ENCODE peak calls at places on chromosomes 16 and 17, in four cellular contexts. One of them, this sample, is unnamed.

GRCh38 chr16:13573903-13574302 is 346.1 kb upstream of the ERCC4 start:
- DNase-seq in activated naive CD8-positive, alpha-beta T cell treated with anti-CD3 and anti-CD28 coated beads, Interleukin-2, amount 50 U/mL, for 16 hours: no peak
- DNase-seq in mammary epithelial cell: no peak
- DNase-seq in CD4-positive, alpha-beta T cell: no peak
- DNase-seq in this sample: no peak

GRCh38 chr16:81693467-81694303 is 85.4 kb upstream of the PLCG2 start:
- DNase-seq in activated naive CD8-positive, alpha-beta T cell treated with anti-CD3 and anti-CD28 coated beads, Interleukin-2, amount 50 U/mL, for 16 hours: no peak
- DNase-seq in mammary epithelial cell: no peak
- DNase-seq in CD4-positive, alpha-beta T cell: no peak
- DNase-seq in this sample: peak; percentile 93

GRCh38 chr17:79045830-79046500 is 22.0 kb downstream of the C1QTNF1 start:
- DNase-seq in activated naive CD8-positive, alpha-beta T cell treated with anti-CD3 and anti-CD28 coated beads, Interleukin-2, amount 50 U/mL, for 16 hours: peak; percentile 23
- DNase-seq in mammary epithelial cell: peak; percentile 48
- DNase-seq in CD4-positive, alpha-beta T cell: peak; percentile 51
- DNase-seq in this sample: peak; percentile 90

GRCh38 chr16:28925386-28926228 is 569 bp upstream of the RABEP2 start:
- DNase-seq in activated naive CD8-positive, alpha-beta T cell treated with anti-CD3 and anti-CD28 coated beads, Interleukin-2, amount 50 U/mL, for 16 hours: peak; percentile 63
- DNase-seq in mammary epithelial cell: peak; percentile 80
- DNase-seq in CD4-positive, alpha-beta T cell: peak; percentile 72
- DNase-seq in this sample: peak; percentile 87

GRCh38 chr17:66791337-66791736 is 43.6 kb upstream of the CACNG5 start:
- DNase-seq in activated naive CD8-positive, alpha-beta T cell treated with anti-CD3 and anti-CD28 coated beads, Interleukin-2, amount 50 U/mL, for 16 hours: no peak
- DNase-seq in mammary epithelial cell: no peak
- DNase-seq in CD4-positive, alpha-beta T cell: no peak
- DNase-seq in this sample: no peak

GRCh38 chr16:21302898-21303528 is 24.9 kb upstream of the CRYM start:
- DNase-seq in activated naive CD8-positive, alpha-beta T cell treated with anti-CD3 and anti-CD28 coated beads, Interleukin-2, amount 50 U/mL, for 16 hours: no peak
- DNase-seq in mammary epithelial cell: peak; percentile 99
- DNase-seq in CD4-positive, alpha-beta T cell: no peak
- DNase-seq in this sample: no peak

GRCh38 chr17:32878211-32878610 is 1.3 kb upstream of the MYO1D start:
- DNase-seq in activated naive CD8-positive, alpha-beta T cell treated with anti-CD3 and anti-CD28 coated beads, Interleukin-2, amount 50 U/mL, for 16 hours: no peak
- DNase-seq in mammary epithelial cell: peak; percentile 37
- DNase-seq in CD4-positive, alpha-beta T cell: no peak
- DNase-seq in this sample: peak; percentile 72

GRCh38 chr16:67246081-67246944 is 968 bp downstream of the FHOD1 start:
- DNase-seq in activated naive CD8-positive, alpha-beta T cell treated with anti-CD3 and anti-CD28 coated beads, Interleukin-2, amount 50 U/mL, for 16 hours: no peak
- DNase-seq in mammary epithelial cell: peak; percentile 88
- DNase-seq in CD4-positive, alpha-beta T cell: peak; percentile 42
- DNase-seq in this sample: peak; percentile 89

GRCh38 chr16:88713568-88714419 is 7.5 kb downstream of the CTU2 start:
- DNase-seq in activated naive CD8-positive, alpha-beta T cell treated with anti-CD3 and anti-CD28 coated beads, Interleukin-2, amount 50 U/mL, for 16 hours: no peak
- DNase-seq in mammary epithelial cell: peak; percentile 27
- DNase-seq in CD4-positive, alpha-beta T cell: no peak
- DNase-seq in this sample: no peak

GRCh38 chr17:61997649-61998048 is 67.4 kb downstream of the MED13 start:
- DNase-seq in activated naive CD8-positive, alpha-beta T cell treated with anti-CD3 and anti-CD28 coated beads, Interleukin-2, amount 50 U/mL, for 16 hours: no peak
- DNase-seq in mammary epithelial cell: peak; percentile 55
- DNase-seq in CD4-positive, alpha-beta T cell: no peak
- DNase-seq in this sample: no peak

GRCh38 chr17:39174907-39175694 is 9.1 kb upstream of the ARL5C start:
- DNase-seq in activated naive CD8-positive, alpha-beta T cell treated with anti-CD3 and anti-CD28 coated beads, Interleukin-2, amount 50 U/mL, for 16 hours: peak; percentile 56
- DNase-seq in mammary epithelial cell: no peak
- DNase-seq in CD4-positive, alpha-beta T cell: peak; percentile 75
- DNase-seq in this sample: peak; percentile 90

GRCh38 chr16:70594569-70594968 is 51.8 kb upstream of the IL34 start:
- DNase-seq in activated naive CD8-positive, alpha-beta T cell treated with anti-CD3 and anti-CD28 coated beads, Interleukin-2, amount 50 U/mL, for 16 hours: no peak
- DNase-seq in mammary epithelial cell: peak; percentile 65
- DNase-seq in CD4-positive, alpha-beta T cell: no peak
- DNase-seq in this sample: no peak

GRCh38 chr17:77045441-77046041 is 95.2 kb upstream of the SEC14L1 start:
- DNase-seq in activated naive CD8-positive, alpha-beta T cell treated with anti-CD3 and anti-CD28 coated beads, Interleukin-2, amount 50 U/mL, for 16 hours: no peak
- DNase-seq in mammary epithelial cell: peak; percentile 96
- DNase-seq in CD4-positive, alpha-beta T cell: no peak
- DNase-seq in this sample: no peak

GRCh38 chr17:75875182-75875939 is 3.0 kb downstream of the TRIM47 start:
- DNase-seq in activated naive CD8-positive, alpha-beta T cell treated with anti-CD3 and anti-CD28 coated beads, Interleukin-2, amount 50 U/mL, for 16 hours: no peak
- DNase-seq in mammary epithelial cell: no peak
- DNase-seq in CD4-positive, alpha-beta T cell: no peak
- DNase-seq in this sample: peak; percentile 88

GRCh38 chr16:842061-842476 is 41.5 kb upstream of the GNG13 start:
- DNase-seq in activated naive CD8-positive, alpha-beta T cell treated with anti-CD3 and anti-CD28 coated beads, Interleukin-2, amount 50 U/mL, for 16 hours: no peak
- DNase-seq in mammary epithelial cell: no peak
- DNase-seq in CD4-positive, alpha-beta T cell: no peak
- DNase-seq in this sample: no peak

GRCh38 chr17:17111401-17112393 is 69.4 kb downstream of the MPRIP start:
- DNase-seq in activated naive CD8-positive, alpha-beta T cell treated with anti-CD3 and anti-CD28 coated beads, Interleukin-2, amount 50 U/mL, for 16 hours: no peak
- DNase-seq in mammary epithelial cell: no peak
- DNase-seq in CD4-positive, alpha-beta T cell: no peak
- DNase-seq in this sample: no peak

GRCh38 chr17:65154770-65155589 is 17.8 kb downstream of the RGS9 start:
- DNase-seq in activated naive CD8-positive, alpha-beta T cell treated with anti-CD3 and anti-CD28 coated beads, Interleukin-2, amount 50 U/mL, for 16 hours: no peak
- DNase-seq in mammary epithelial cell: peak; percentile 71
- DNase-seq in CD4-positive, alpha-beta T cell: no peak
- DNase-seq in this sample: no peak

GRCh38 chr17:17757391-17757791 is 76.1 kb downstream of the RAI1 start:
- DNase-seq in activated naive CD8-positive, alpha-beta T cell treated with anti-CD3 and anti-CD28 coated beads, Interleukin-2, amount 50 U/mL, for 16 hours: no peak
- DNase-seq in mammary epithelial cell: no peak
- DNase-seq in CD4-positive, alpha-beta T cell: peak; percentile 19
- DNase-seq in this sample: no peak

GRCh38 chr16:77289331-77289809 is 90.2 kb downstream of the SYCE1L start:
- DNase-seq in activated naive CD8-positive, alpha-beta T cell treated with anti-CD3 and anti-CD28 coated beads, Interleukin-2, amount 50 U/mL, for 16 hours: no peak
- DNase-seq in mammary epithelial cell: peak; percentile 47
- DNase-seq in CD4-positive, alpha-beta T cell: no peak
- DNase-seq in this sample: no peak

GRCh38 chr17:15262291-15263205 is 2.6 kb downstream of the PMP22 start:
- DNase-seq in activated naive CD8-positive, alpha-beta T cell treated with anti-CD3 and anti-CD28 coated beads, Interleukin-2, amount 50 U/mL, for 16 hours: no peak
- DNase-seq in mammary epithelial cell: peak; percentile 72
- DNase-seq in CD4-positive, alpha-beta T cell: no peak
- DNase-seq in this sample: peak; percentile 98

GRCh38 chr16:81310045-81310644 is 4.6 kb upstream of the GAN start:
- DNase-seq in activated naive CD8-positive, alpha-beta T cell treated with anti-CD3 and anti-CD28 coated beads, Interleukin-2, amount 50 U/mL, for 16 hours: no peak
- DNase-seq in mammary epithelial cell: no peak
- DNase-seq in CD4-positive, alpha-beta T cell: no peak
- DNase-seq in this sample: no peak

GRCh38 chr17:19409509-19409908 is 1.5 kb upstream of the RNF112 start:
- DNase-seq in activated naive CD8-positive, alpha-beta T cell treated with anti-CD3 and anti-CD28 coated beads, Interleukin-2, amount 50 U/mL, for 16 hours: no peak
- DNase-seq in mammary epithelial cell: peak; percentile 93
- DNase-seq in CD4-positive, alpha-beta T cell: no peak
- DNase-seq in this sample: no peak

GRCh38 chr17:28472871-28473497 is 460 bp upstream of the SLC13A2 start:
- DNase-seq in activated naive CD8-positive, alpha-beta T cell treated with anti-CD3 and anti-CD28 coated beads, Interleukin-2, amount 50 U/mL, for 16 hours: no peak
- DNase-seq in mammary epithelial cell: no peak
- DNase-seq in CD4-positive, alpha-beta T cell: no peak
- DNase-seq in this sample: peak; percentile 45

GRCh38 chr17:41464682-41465081 is 2.5 kb downstream of the KRT32 start:
- DNase-seq in activated naive CD8-positive, alpha-beta T cell treated with anti-CD3 and anti-CD28 coated beads, Interleukin-2, amount 50 U/mL, for 16 hours: no peak
- DNase-seq in mammary epithelial cell: peak; percentile 96
- DNase-seq in CD4-positive, alpha-beta T cell: no peak
- DNase-seq in this sample: no peak

GRCh38 chr17:45149037-45149668 is 878 bp downstream of the HEXIM1 start:
- DNase-seq in activated naive CD8-positive, alpha-beta T cell treated with anti-CD3 and anti-CD28 coated beads, Interleukin-2, amount 50 U/mL, for 16 hours: peak; percentile 47
- DNase-seq in mammary epithelial cell: peak; percentile 73
- DNase-seq in CD4-positive, alpha-beta T cell: peak; percentile 66
- DNase-seq in this sample: peak; percentile 95

GRCh38 chr16:72872966-72873365 is 175.0 kb downstream of the ZFHX3 start:
- DNase-seq in activated naive CD8-positive, alpha-beta T cell treated with anti-CD3 and anti-CD28 coated beads, Interleukin-2, amount 50 U/mL, for 16 hours: no peak
- DNase-seq in mammary epithelial cell: no peak
- DNase-seq in CD4-positive, alpha-beta T cell: no peak
- DNase-seq in this sample: no peak

GRCh38 chr16:67177743-67178699 is 5.7 kb downstream of the MATCAP1 start:
- DNase-seq in activated naive CD8-positive, alpha-beta T cell treated with anti-CD3 and anti-CD28 coated beads, Interleukin-2, amount 50 U/mL, for 16 hours: no peak
- DNase-seq in mammary epithelial cell: peak; percentile 94
- DNase-seq in CD4-positive, alpha-beta T cell: peak; percentile 57
- DNase-seq in this sample: peak; percentile 83

GRCh38 chr17:21573961-21574610 is 118.2 kb upstream of the KCNJ18 start:
- DNase-seq in activated naive CD8-positive, alpha-beta T cell treated with anti-CD3 and anti-CD28 coated beads, Interleukin-2, amount 50 U/mL, for 16 hours: no peak
- DNase-seq in mammary epithelial cell: peak; percentile 27
- DNase-seq in CD4-positive, alpha-beta T cell: peak; percentile 29
- DNase-seq in this sample: peak; percentile 85

GRCh38 chr17:1546292-1546922 is 16.2 kb downstream of the PITPNA start:
- DNase-seq in activated naive CD8-positive, alpha-beta T cell treated with anti-CD3 and anti-CD28 coated beads, Interleukin-2, amount 50 U/mL, for 16 hours: no peak
- DNase-seq in mammary epithelial cell: no peak
- DNase-seq in CD4-positive, alpha-beta T cell: no peak
- DNase-seq in this sample: no peak

GRCh38 chr17:76716146-76716833 is 5.5 kb upstream of the MXRA7 start:
- DNase-seq in activated naive CD8-positive, alpha-beta T cell treated with anti-CD3 and anti-CD28 coated beads, Interleukin-2, amount 50 U/mL, for 16 hours: peak; percentile 35
- DNase-seq in mammary epithelial cell: peak; percentile 94
- DNase-seq in CD4-positive, alpha-beta T cell: no peak
- DNase-seq in this sample: peak; percentile 77

GRCh38 chr17:5821057-5821456 is 236.7 kb upstream of the NLRP1 start:
- DNase-seq in activated naive CD8-positive, alpha-beta T cell treated with anti-CD3 and anti-CD28 coated beads, Interleukin-2, amount 50 U/mL, for 16 hours: no peak
- DNase-seq in mammary epithelial cell: peak; percentile 76
- DNase-seq in CD4-positive, alpha-beta T cell: no peak
- DNase-seq in this sample: no peak

GRCh38 chr17:82497483-82498405 is 21.8 kb upstream of the FOXK2 start:
- DNase-seq in activated naive CD8-positive, alpha-beta T cell treated with anti-CD3 and anti-CD28 coated beads, Interleukin-2, amount 50 U/mL, for 16 hours: no peak
- DNase-seq in mammary epithelial cell: peak; percentile 20
- DNase-seq in CD4-positive, alpha-beta T cell: peak; percentile 29
- DNase-seq in this sample: peak; percentile 80

GRCh38 chr16:25838724-25839186 is 147.0 kb downstream of the HS3ST4 start:
- DNase-seq in activated naive CD8-positive, alpha-beta T cell treated with anti-CD3 and anti-CD28 coated beads, Interleukin-2, amount 50 U/mL, for 16 hours: no peak
- DNase-seq in mammary epithelial cell: peak; percentile 13
- DNase-seq in CD4-positive, alpha-beta T cell: no peak
- DNase-seq in this sample: no peak

GRCh38 chr16:88380619-88381018 is 2.1 kb upstream of the ZNF469 start:
- DNase-seq in activated naive CD8-positive, alpha-beta T cell treated with anti-CD3 and anti-CD28 coated beads, Interleukin-2, amount 50 U/mL, for 16 hours: no peak
- DNase-seq in mammary epithelial cell: no peak
- DNase-seq in CD4-positive, alpha-beta T cell: no peak
- DNase-seq in this sample: peak; percentile 14

GRCh38 chr16:2776500-2777139 is 460 bp downstream of the ELOB start:
- DNase-seq in activated naive CD8-positive, alpha-beta T cell treated with anti-CD3 and anti-CD28 coated beads, Interleukin-2, amount 50 U/mL, for 16 hours: no peak
- DNase-seq in mammary epithelial cell: peak; percentile 17
- DNase-seq in CD4-positive, alpha-beta T cell: no peak
- DNase-seq in this sample: peak; percentile 72

GRCh38 chr17:32527146-32527545 is 40.4 kb downstream of the CDK5R1 start:
- DNase-seq in activated naive CD8-positive, alpha-beta T cell treated with anti-CD3 and anti-CD28 coated beads, Interleukin-2, amount 50 U/mL, for 16 hours: no peak
- DNase-seq in mammary epithelial cell: no peak
- DNase-seq in CD4-positive, alpha-beta T cell: no peak
- DNase-seq in this sample: peak; percentile 22

GRCh38 chr17:39144414-39144813 is 7.0 kb downstream of the PLXDC1 start:
- DNase-seq in activated naive CD8-positive, alpha-beta T cell treated with anti-CD3 and anti-CD28 coated beads, Interleukin-2, amount 50 U/mL, for 16 hours: no peak
- DNase-seq in mammary epithelial cell: peak; percentile 89
- DNase-seq in CD4-positive, alpha-beta T cell: no peak
- DNase-seq in this sample: peak; percentile 98

GRCh38 chr16:70388281-70388680 is 41.6 kb downstream of the DDX19A start:
- DNase-seq in activated naive CD8-positive, alpha-beta T cell treated with anti-CD3 and anti-CD28 coated beads, Interleukin-2, amount 50 U/mL, for 16 hours: no peak
- DNase-seq in mammary epithelial cell: no peak
- DNase-seq in CD4-positive, alpha-beta T cell: no peak
- DNase-seq in this sample: no peak

GRCh38 chr16:77472262-77472661 is 37.4 kb upstream of the ADAMTS18 start:
- DNase-seq in activated naive CD8-positive, alpha-beta T cell treated with anti-CD3 and anti-CD28 coated beads, Interleukin-2, amount 50 U/mL, for 16 hours: no peak
- DNase-seq in mammary epithelial cell: no peak
- DNase-seq in CD4-positive, alpha-beta T cell: no peak
- DNase-seq in this sample: no peak